ENCODE peak calls at places on chromosomes 1 and 21, in seven cellular contexts. P is tibial nerve; V is psoas muscle; C is lung; J is colonic mucosa; M is CD8-positive, alpha-beta memory T cell; T is right cardiac atrium. X is an unnamed sample.
A peak's percentile ranks its signal among the peaks of the same experiment; 100 is the strongest.

GRCh38 chr1:225498539-225499135 is 70.8 kb upstream of the LBR start:
- DNase-seq in V (no peak), J (no peak), C (no peak), T (no peak), P (no peak), M (no peak), X (no peak)

GRCh38 chr1:117629625-117630422 is 24.0 kb downstream of the TENT5C start:
- DNase-seq in J (no peak), T (no peak), C (peak; percentile 63), P (no peak), M (no peak), V (no peak), X (peak; percentile 61)

GRCh38 chr1:59238993-59239392 is 57.9 kb upstream of the FGGY start:
- DNase-seq in C (no peak), T (no peak), M (no peak), J (no peak), P (no peak), V (no peak), X (no peak)

GRCh38 chr1:12276225-12276624 is 46.4 kb downstream of the VPS13D start:
- DNase-seq in V (no peak), M (no peak), T (peak; percentile 52), P (no peak), C (no peak), J (no peak), X (peak; percentile 44)

GRCh38 chr1:10789392-10790154 is 6.9 kb downstream of the CASZ1 start:
- DNase-seq in C (no peak), P (no peak), V (no peak), M (no peak), J (no peak), T (no peak), X (peak; percentile 54)

GRCh38 chr1:154352245-154352580 is 26.9 kb downstream of the ATP8B2 start:
- DNase-seq in V (no peak), M (no peak), J (no peak), T (no peak), P (no peak), C (no peak), X (no peak)

GRCh38 chr1:29398431-29398830 is 162.1 kb downstream of the PTPRU start:
- DNase-seq in V (no peak), P (no peak), M (no peak), C (no peak), J (no peak), T (no peak), X (no peak)

GRCh38 chr1:204338359-204338758 is 21.4 kb downstream of the PLEKHA6 start:
- DNase-seq in T (no peak), C (no peak), M (no peak), P (no peak), J (peak; percentile 63), V (no peak), X (no peak)

GRCh38 chr1:44031900-44032817 is 897 bp upstream of the SLC6A9 start:
- DNase-seq in C (no peak), V (no peak), P (no peak), J (peak; percentile 59), T (no peak), M (no peak), X (no peak)

GRCh38 chr21:26445440-26445839 is 127.6 kb downstream of the CYYR1 start:
- DNase-seq in J (no peak), V (no peak), M (no peak), P (no peak), C (no peak), T (no peak), X (no peak)

GRCh38 chr1:9438431-9439073 is 100.7 kb upstream of the SLC25A33 start:
- DNase-seq in C (peak; percentile 58), T (peak; percentile 73), M (no peak), J (no peak), P (peak; percentile 62), V (peak; percentile 78), X (no peak)

GRCh38 chr1:3461934-3462275 is 7.4 kb downstream of the ARHGEF16 start:
- DNase-seq in J (no peak), V (peak; percentile 5), M (no peak), C (no peak), P (no peak), T (peak; percentile 45), X (no peak)

GRCh38 chr1:224619209-224619608 is 3.1 kb downstream of the CNIH3 start:
- DNase-seq in M (no peak), T (no peak), J (no peak), P (no peak), C (no peak), V (no peak), X (no peak)

GRCh38 chr1:41807390-41807789 is 111.3 kb downstream of the HIVEP3 start:
- DNase-seq in J (no peak), V (no peak), P (no peak), T (peak; percentile 75), C (no peak), M (no peak), X (no peak)

GRCh38 chr1:200146100-200146499 is 118.6 kb downstream of the NR5A2 start:
- DNase-seq in V (no peak), M (no peak), C (no peak), J (no peak), T (no peak), P (no peak), X (no peak)

GRCh38 chr21:35674895-35675470 is 385.3 kb downstream of the SETD4 start:
- DNase-seq in J (no peak), T (no peak), V (no peak), M (no peak), P (no peak), C (no peak), X (no peak)

GRCh38 chr1:4174291-4175200 is 274.5 kb upstream of the C1orf174 start:
- DNase-seq in P (no peak), M (no peak), V (no peak), C (no peak), T (no peak), J (no peak), X (no peak)

GRCh38 chr1:20555025-20555757 is 2.8 kb downstream of the FAM43B start:
- DNase-seq in C (no peak), T (peak; percentile 61), V (no peak), M (no peak), J (no peak), P (no peak), X (no peak)

GRCh38 chr1:224632381-224632871 is 16.3 kb downstream of the CNIH3 start:
- DNase-seq in C (no peak), P (no peak), J (no peak), V (no peak), T (no peak), M (no peak), X (no peak)

GRCh38 chr1:6183520-6183989 is 3.4 kb upstream of the CHD5 start:
- DNase-seq in P (no peak), T (peak; percentile 58), J (no peak), V (no peak), C (no peak), M (no peak), X (no peak)
- H3K27me3 ChIP-seq in P (peaks cover 3% of the 10 kb centered on the region), T (no peaks in the 10 kb centered on the region), J (peaks cover 21% of the 10 kb centered on the region), V (no peaks in the 10 kb centered on the region), C (peaks cover 6% of the 10 kb centered on the region), M (peaks cover 2% of the 10 kb centered on the region), X (no peaks in the 10 kb centered on the region)

GRCh38 chr1:202942431-202942830 is 15.4 kb upstream of the KLHL12 start:
- DNase-seq in T (no peak), M (no peak), V (no peak), J (no peak), C (no peak), P (no peak), X (no peak)
- H3K27me3 ChIP-seq in T (no peaks in the 10 kb centered on the region), M (no peaks in the 10 kb centered on the region), V (no peaks in the 10 kb centered on the region), J (no peaks in the 10 kb centered on the region), C (no peaks in the 10 kb centered on the region), P (no peaks in the 10 kb centered on the region), X (no peaks in the 10 kb centered on the region)

GRCh38 chr1:230957580-230957989 is 21.1 kb downstream of the TTC13 start:
- DNase-seq in C (no peak), P (no peak), T (no peak), V (no peak), J (no peak), M (no peak), X (no peak)

DNA sequence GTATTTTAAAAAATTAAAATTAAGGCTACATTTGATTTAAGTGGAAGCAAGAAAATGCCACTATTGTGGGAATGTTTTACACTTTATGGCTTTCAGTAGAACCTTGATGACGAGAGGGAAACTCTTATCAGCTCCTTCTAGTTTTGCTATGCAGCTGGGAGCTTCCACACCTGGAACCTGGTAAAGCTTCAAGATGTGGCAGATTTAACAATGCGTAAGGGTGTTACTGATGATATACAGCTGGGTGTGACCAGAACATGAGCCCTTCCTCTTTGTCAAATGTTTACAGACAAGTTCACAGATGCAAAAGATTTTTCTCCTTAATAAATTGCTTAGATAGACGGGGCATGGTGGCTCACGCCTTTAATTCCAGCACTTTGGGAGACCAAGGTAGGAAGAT is 20.3 kb downstream of the TTC13 start:
- DNase-seq in M (no peak), T (no peak), P (no peak), J (peak; percentile 67), V (no peak), C (no peak), X (no peak)
- H3K27me3 ChIP-seq in M (no peaks in the 10 kb centered on the region), T (no peaks in the 10 kb centered on the region), P (no peaks in the 10 kb centered on the region), J (no peaks in the 10 kb centered on the region), V (no peaks in the 10 kb centered on the region), C (no peaks in the 10 kb centered on the region), X (no peaks in the 10 kb centered on the region)

GRCh38 chr21:41754481-41754891 is 12.4 kb downstream of the RIPK4 start:
- DNase-seq in J (no peak), T (no peak), M (no peak), V (no peak), P (no peak), C (no peak), X (no peak)

GRCh38 chr21:41758550-41758949 is 8.3 kb downstream of the RIPK4 start:
- DNase-seq in P (no peak), V (no peak), M (no peak), C (no peak), J (no peak), T (no peak), X (no peak)

GRCh38 chr21:41755258-41755933 is 11.5 kb downstream of the RIPK4 start:
- DNase-seq in C (no peak), P (no peak), J (no peak), V (no peak), M (no peak), T (no peak), X (no peak)

GRCh38 chr21:41753001-41753725 is 13.7 kb downstream of the RIPK4 start:
- DNase-seq in C (no peak), P (no peak), J (no peak), V (no peak), M (no peak), T (no peak), X (no peak)

DNA sequence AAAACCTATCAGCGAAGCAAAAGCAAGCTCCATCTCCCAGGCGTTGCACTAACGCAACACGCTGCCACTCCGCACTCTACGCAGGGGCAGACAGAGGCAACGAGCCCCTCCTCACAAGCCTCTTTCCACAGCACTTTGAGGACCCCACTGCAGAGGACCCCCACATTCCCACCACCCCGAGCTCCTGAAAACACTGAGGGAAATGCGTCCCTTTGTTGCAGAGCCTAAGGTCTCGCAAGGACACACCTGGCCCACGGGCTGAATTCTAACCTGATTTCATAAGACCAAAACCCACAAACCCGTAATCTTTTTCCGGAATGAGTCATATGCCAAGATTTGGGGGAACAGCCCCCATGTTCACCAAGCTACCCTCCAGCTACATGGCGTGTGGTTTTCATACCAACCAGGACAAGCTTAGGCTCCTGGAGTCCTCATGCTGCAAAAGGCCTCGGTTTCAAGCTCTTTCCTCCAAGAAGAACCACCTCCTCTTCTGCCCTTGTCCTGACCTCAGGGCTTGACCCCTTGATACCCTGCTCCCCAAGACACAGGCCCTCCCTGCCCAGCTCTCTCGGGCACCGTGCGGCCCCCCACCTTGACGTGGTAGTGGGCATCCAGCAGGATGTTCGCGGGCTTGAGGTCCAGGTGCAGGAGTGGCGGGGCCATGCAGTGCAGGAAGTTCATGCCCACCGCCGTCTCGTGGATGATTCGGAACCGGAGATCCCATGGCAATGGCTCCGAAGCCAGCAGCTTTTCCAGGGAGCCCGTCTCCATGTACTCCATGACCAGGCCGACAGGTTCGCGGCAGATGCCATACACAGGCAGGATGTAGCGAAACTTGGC is 10.7 kb downstream of the RIPK4 start:
- DNase-seq in P (no peak), C (no peak), M (peak; percentile 13), V (no peak), J (no peak), T (no peak), X (no peak)
- H3K27me3 ChIP-seq in P (no peaks in the 10 kb centered on the region), C (no peaks in the 10 kb centered on the region), M (no peaks in the 10 kb centered on the region), V (no peaks in the 10 kb centered on the region), J (no peaks in the 10 kb centered on the region), T (no peaks in the 10 kb centered on the region), X (no peaks in the 10 kb centered on the region)